ENCODE peak calls at places on chromosomes 12 and 14, in four cellular contexts. R, P, F and I are unnamed samples.

GRCh38 chr14:57865450-57866198 is at the start of gene SLC35F4:
- DNase-seq in R (no peak), P (peak), F (no peak), I (no peak)

GRCh38 chr12:33818313-33818712 is 204.0 kb upstream of the ALG10 start:
- DNase-seq in R (no peak), P (no peak), F (no peak), I (no peak)

GRCh38 chr12:121535150-121536057 is 45.4 kb downstream of the KDM2B start:
- DNase-seq in R (no peak), P (no peak), F (no peak), I (no peak)

GRCh38 chr12:67661311-67662011 is 12.9 kb downstream of the DYRK2 start:
- DNase-seq in R (no peak), P (no peak), F (no peak), I (no peak)

GRCh38 chr12:3658327-3659163 is 94.4 kb downstream of the CRACR2A start:
- DNase-seq in R (peak), P (peak), F (no peak), I (peak)

GRCh38 chr14:61145258-61145902 is 135.8 kb downstream of the TMEM30B start:
- DNase-seq in R (no peak), P (no peak), F (no peak), I (no peak)

GRCh38 chr12:1580526-1580925 is 13.9 kb downstream of the FBXL14 start:
- DNase-seq in R (no peak), P (no peak), F (no peak), I (no peak)

GRCh38 chr12:54294152-54294913 is 6.5 kb downstream of the NFE2 start:
- DNase-seq in R (peak), P (peak), F (no peak), I (peak)

GRCh38 chr14:104512771-104513640 is 66.6 kb upstream of the C14orf180 start:
- DNase-seq in R (no peak), P (no peak), F (no peak), I (no peak)

GRCh38 chr12:80936642-80937390 is 918 bp downstream of the LIN7A start:
- DNase-seq in R (no peak), P (no peak), F (no peak), I (peak)

GRCh38 chr12:54616933-54617535 is 17.7 kb downstream of the LACRT start:
- DNase-seq in R (no peak), P (no peak), F (no peak), I (no peak)

GRCh38 chr12:94563261-94563660 is 87.1 kb downstream of the TMCC3 start:
- DNase-seq in R (no peak), P (no peak), F (no peak), I (no peak)

GRCh38 chr12:68798880-68799229 is 9.1 kb upstream of the MDM2 start:
- DNase-seq in R (no peak), P (no peak), F (no peak), I (no peak)

GRCh38 chr12:27931390-27931789 is 41.1 kb downstream of the PTHLH start:
- DNase-seq in R (no peak), P (no peak), F (no peak), I (no peak)

GRCh38 chr14:85856430-85856829 is 326.5 kb downstream of the FLRT2 start:
- DNase-seq in R (no peak), P (no peak), F (no peak), I (no peak)

GRCh38 chr12:112792306-112792705 is 758 bp downstream of the RPH3A start:
- DNase-seq in R (no peak), P (no peak), F (no peak), I (no peak)

GRCh38 chr14:63435838-63436237 is 107.3 kb downstream of the PPP2R5E start:
- DNase-seq in R (no peak), P (no peak), F (no peak), I (no peak)

GRCh38 chr14:50402965-50403364 is 6.3 kb upstream of the CDKL1 start:
- DNase-seq in R (no peak), P (no peak), F (no peak), I (no peak)

GRCh38 chr14:100290607-100291304 is 15.5 kb downstream of the SLC25A29 start:
- DNase-seq in R (no peak), P (no peak), F (no peak), I (no peak)

GRCh38 chr14:23572841-23573240 is 5.2 kb upstream of the AP1G2 start:
- DNase-seq in R (no peak), P (no peak), F (no peak), I (no peak)

GRCh38 chr12:99609455-99610181 is 37.9 kb upstream of the GARIN6 start:
- DNase-seq in R (no peak), P (no peak), F (no peak), I (no peak)

GRCh38 chr14:73241481-73242165 is 4.3 kb downstream of the PAPLN start:
- DNase-seq in R (no peak), P (no peak), F (no peak), I (no peak)
- TF ChIP-seq SPI1 in R (no peak), P (no peak), F (no peak), I (no peak)

GRCh38 chr14:102560436-102561261 is 31.8 kb upstream of the RCOR1 start:
- DNase-seq in R (no peak), P (no peak), F (no peak), I (peak)
- TF ChIP-seq SPI1 in R (no peak), P (no peak), F (no peak), I (no peak)

GRCh38 chr12:15152864-15153263 is 68.4 kb downstream of the RERG start:
- DNase-seq in R (no peak), P (no peak), F (no peak), I (no peak)
- TF ChIP-seq SPI1 in R (no peak), P (no peak), F (no peak), I (no peak)

DNA sequence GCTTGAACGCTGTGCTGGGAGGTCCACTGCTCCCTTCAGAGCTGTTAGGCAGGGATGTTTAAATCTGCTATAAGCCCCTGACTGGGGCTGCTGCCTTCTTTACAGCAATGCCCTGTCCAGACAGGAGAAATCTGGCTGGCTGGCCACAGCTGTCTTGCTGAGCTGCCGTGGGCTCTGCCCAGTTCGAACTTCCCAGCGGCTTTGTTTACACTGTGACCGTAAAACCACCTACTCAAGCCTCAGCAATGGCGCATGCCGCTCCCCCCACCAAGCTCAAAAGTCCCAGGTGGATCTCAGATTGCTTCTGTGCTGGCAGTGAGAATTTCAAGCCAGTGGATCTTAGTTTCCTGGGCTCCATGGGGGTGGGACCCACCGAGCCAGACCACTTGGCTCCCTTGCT is 35.8 kb downstream of the CKAP4 start:
- DNase-seq in R (no peak), P (no peak), F (no peak), I (no peak)
- TF ChIP-seq SPI1 in R (no peak), P (no peak), F (no peak), I (no peak)

GRCh38 chr12:117096643-117097042 is 2.6 kb downstream of the TESC start:
- DNase-seq in R (no peak), P (no peak), F (no peak), I (no peak)

GRCh38 chr12:117097159-117097558 is 2.1 kb downstream of the TESC start:
- DNase-seq in R (no peak), P (no peak), F (no peak), I (no peak)

GRCh38 chr12:117098071-117098360 is 1.2 kb downstream of the TESC start:
- DNase-seq in R (no peak), P (no peak), F (no peak), I (no peak)

GRCh38 chr12:117100251-117100650 is 1.0 kb upstream of the TESC start:
- DNase-seq in R (no peak), P (peak), F (no peak), I (peak)

GRCh38 chr12:117098361-117099217 is 627 bp downstream of the TESC start:
- DNase-seq in R (peak), P (peak), F (no peak), I (no peak)
- TF ChIP-seq SPI1 in R (no peak), P (no peak), F (no peak), I (no peak)

DNA sequence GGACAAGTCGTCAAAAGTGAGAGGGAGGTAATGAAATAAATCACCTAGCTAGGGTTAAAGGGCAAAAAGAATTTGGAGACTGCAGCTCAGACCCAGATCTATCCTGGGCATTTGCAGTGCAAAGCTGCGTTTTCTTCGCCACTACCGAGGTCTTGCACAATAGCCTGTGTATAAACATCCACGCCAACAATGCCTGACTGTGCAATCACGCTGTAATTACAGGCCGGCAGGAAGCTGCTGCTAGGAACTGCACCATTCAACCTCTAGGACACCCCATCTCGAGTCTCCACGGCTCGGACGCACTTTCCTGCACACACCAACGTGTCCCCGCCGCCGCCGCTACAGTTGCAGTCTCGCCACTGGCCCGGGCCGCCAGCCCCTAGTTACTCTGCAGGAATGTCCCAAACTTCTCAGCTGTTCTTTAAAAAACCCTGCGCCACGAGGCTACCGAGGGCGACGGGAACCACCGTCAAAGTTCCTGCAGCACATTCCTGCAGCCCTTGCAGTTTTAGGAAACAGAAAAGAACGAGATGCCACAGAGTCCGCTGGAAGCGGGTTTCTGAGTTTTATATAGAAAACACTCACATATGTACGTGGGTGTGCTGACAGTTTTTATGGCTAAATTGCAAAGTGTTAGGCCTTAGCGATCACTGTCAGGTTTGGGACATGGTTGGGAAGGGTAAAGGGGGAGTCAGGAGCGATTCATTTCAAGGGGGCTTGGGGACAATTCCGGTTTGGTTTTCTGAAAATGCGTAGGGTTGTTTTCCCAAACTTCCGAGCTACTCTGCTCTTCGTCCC is 65.6 kb upstream of the PTGR2 start:
- DNase-seq in R (no peak), P (peak), F (no peak), I (peak)
- TF ChIP-seq SPI1 in R (no peak), P (no peak), F (no peak), I (no peak)

GRCh38 chr14:72547999-72548398 is 345.9 kb downstream of the DPF3 start:
- DNase-seq in R (no peak), P (no peak), F (no peak), I (no peak)

GRCh38 chr14:72552236-72552635 is 341.7 kb downstream of the DPF3 start:
- DNase-seq in R (no peak), P (no peak), F (no peak), I (no peak)

GRCh38 chr14:72549026-72549425 is 344.9 kb downstream of the DPF3 start:
- DNase-seq in R (no peak), P (no peak), F (no peak), I (no peak)

GRCh38 chr14:72549848-72550247 is 344.1 kb downstream of the DPF3 start:
- DNase-seq in R (no peak), P (no peak), F (no peak), I (no peak)

GRCh38 chr14:72550513-72550912 is 343.4 kb downstream of the DPF3 start:
- DNase-seq in R (no peak), P (no peak), F (no peak), I (no peak)
- TF ChIP-seq SPI1 in R (no peak), P (no peak), F (no peak), I (no peak)

GRCh38 chr12:124426594-124427550 is 132.0 kb downstream of the RFLNA start:
- DNase-seq in R (no peak), P (no peak), F (no peak), I (no peak)
- TF ChIP-seq SPI1 in R (no peak), P (no peak), F (no peak), I (no peak)